ENCODE peak calls at places on chromosome 14, in nine cellular contexts. I is AG10803; V is IMR-90; A is suprapubic skin; E is CD8-positive, alpha-beta T cell; R is H1; S is neural progenitor cell; O is fibroblast of pulmonary artery; G is ascending aorta. U is an unnamed sample.
A peak's percentile ranks its signal among the peaks of the same experiment; 100 is the strongest.

GRCh38 chr14:39265032-39265431 is 31.3 kb downstream of the MIA2 start:
- DNase-seq in I (peak; percentile 44), V (peak; percentile 32), A (no peak), E (no peak), R (no peak), S (no peak), O (peak; percentile 73), G (no peak), U (no peak)

GRCh38 chr14:30131698-30132097 is 204.1 kb upstream of the PRKD1 start:
- DNase-seq in I (no peak), V (no peak), A (no peak), E (no peak), R (no peak), S (no peak), O (no peak), G (no peak), U (no peak)

GRCh38 chr14:56659964-56660551 is 80.5 kb downstream of the TMEM260 start:
- DNase-seq in I (peak; percentile 51), V (peak; percentile 62), A (no peak), E (no peak), R (no peak), S (peak; percentile 62), O (peak; percentile 62), G (no peak), U (peak; percentile 27)

GRCh38 chr14:36105401-36105800 is 71.1 kb downstream of the PTCSC3 start:
- DNase-seq in I (no peak), V (no peak), A (no peak), E (no peak), R (no peak), S (peak; percentile 75), O (no peak), G (no peak), U (no peak)

GRCh38 chr14:71117839-71118743 is 210.8 kb downstream of the PCNX1 start:
- DNase-seq in I (peak; percentile 57), V (peak; percentile 78), A (no peak), E (no peak), R (peak; percentile 36), S (no peak), O (peak; percentile 66), G (no peak), U (peak; percentile 46)

GRCh38 chr14:55705651-55706340 is 125.8 kb downstream of the KTN1 start:
- DNase-seq in I (no peak), V (no peak), A (no peak), E (no peak), R (no peak), S (no peak), O (no peak), G (no peak), U (no peak)

GRCh38 chr14:103057372-103058208 is at the start of gene CDC42BPB:
- DNase-seq in I (peak; percentile 92), V (peak; percentile 90), A (peak; percentile 89), E (peak; percentile 36), R (peak; percentile 46), S (peak; percentile 98), O (peak; percentile 92), G (peak; percentile 38), U (no peak)

GRCh38 chr14:96805906-96806305 is 8.7 kb downstream of the VRK1 start:
- DNase-seq in I (no peak), V (no peak), A (no peak), E (no peak), R (no peak), S (no peak), O (no peak), G (no peak), U (no peak)

GRCh38 chr14:36496346-36496745 is 23.7 kb downstream of the NKX2-1 start:
- DNase-seq in I (no peak), V (no peak), A (no peak), E (no peak), R (no peak), S (no peak), O (no peak), G (no peak), U (no peak)

GRCh38 chr14:77622562-77622961 is 6.1 kb upstream of the SPTLC2 start:
- DNase-seq in I (no peak), V (no peak), A (no peak), E (no peak), R (no peak), S (no peak), O (no peak), G (no peak), U (no peak)

GRCh38 chr14:32047791-32048190 is 29.3 kb upstream of the ARHGAP5 start:
- DNase-seq in I (no peak), V (no peak), A (no peak), E (no peak), R (no peak), S (no peak), O (no peak), G (no peak), U (no peak)

GRCh38 chr14:81400852-81401251 is 728 bp upstream of the STON2 start:
- DNase-seq in I (peak; percentile 100), V (peak; percentile 51), A (peak; percentile 94), E (no peak), R (no peak), S (peak; percentile 43), O (peak; percentile 88), G (peak; percentile 18), U (peak; percentile 73)

GRCh38 chr14:27253946-27254345 is 656.1 kb upstream of the NOVA1 start:
- DNase-seq in I (no peak), V (no peak), A (no peak), E (no peak), R (no peak), S (no peak), O (no peak), G (no peak), U (no peak)

GRCh38 chr14:64137657-64138290 is 156.4 kb downstream of the ESR2 start:
- DNase-seq in I (peak; percentile 6), V (peak; percentile 8), A (no peak), E (no peak), R (no peak), S (peak; percentile 19), O (peak; percentile 29), G (no peak), U (no peak)
- TF ChIP-seq CTCF in I (peak; percentile 41), V (peak; percentile 35), A (no peak), E (no peak), R (peak; percentile 39), S (peak; percentile 43), O (peak; percentile 26), G (no peak), U (peak; percentile 19)

DNA sequence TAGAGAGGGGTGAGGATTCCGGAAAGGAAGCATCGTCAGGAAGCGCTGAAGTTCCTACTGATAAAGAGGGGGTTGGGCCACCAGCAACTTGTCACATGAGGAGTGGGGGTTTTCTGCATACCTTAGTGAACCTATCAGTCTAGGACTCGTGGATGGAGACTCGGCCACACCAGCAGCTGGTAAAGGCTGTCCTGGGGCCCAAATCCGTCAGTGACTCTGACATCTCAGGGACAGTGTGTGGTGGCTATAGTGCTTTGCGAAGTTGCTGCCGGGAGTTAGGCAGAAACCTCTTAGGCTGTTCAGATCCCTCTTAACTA is 16.4 kb downstream of the RNASE2 start:
- DNase-seq in I (no peak), V (no peak), A (no peak), E (no peak), R (no peak), S (no peak), O (no peak), G (no peak), U (no peak)
- H3K4me3 ChIP-seq in I (peak overlapping the region; percentile 82), V (no peak overlapping the region), A (peak overlapping the region; percentile 64), E (peak overlapping the region; percentile 80), R (peak overlapping the region; percentile 71), S (peak overlapping the region; percentile 67), O (no peak overlapping the region), G (peak overlapping the region; percentile 75), U (peak overlapping the region; percentile 58)

GRCh38 chr14:90276627-90277367 is 20.4 kb downstream of the PSMC1 start:
- DNase-seq in I (no peak), V (peak; percentile 13), A (no peak), E (no peak), R (no peak), S (peak; percentile 10), O (no peak), G (no peak), U (no peak)
- TF ChIP-seq CTCF in I (no peak), V (no peak), A (no peak), E (no peak), R (peak; percentile 57), S (peak; percentile 22), O (no peak), G (no peak), U (no peak)

GRCh38 chr14:104678901-104679705 is 10.3 kb upstream of the INF2 start:
- DNase-seq in I (no peak), V (no peak), A (no peak), E (no peak), R (no peak), S (no peak), O (no peak), G (no peak), U (no peak)

GRCh38 chr14:104680056-104680805 is 9.2 kb upstream of the INF2 start:
- DNase-seq in I (peak; percentile 61), V (peak; percentile 85), A (peak; percentile 70), E (no peak), R (no peak), S (no peak), O (peak; percentile 72), G (peak; percentile 46), U (no peak)

GRCh38 chr14:104682107-104682593 is 7.3 kb upstream of the INF2 start:
- DNase-seq in I (no peak), V (no peak), A (no peak), E (no peak), R (peak; percentile 85), S (peak; percentile 72), O (no peak), G (no peak), U (no peak)

GRCh38 chr14:104681689-104682074 is 7.7 kb upstream of the INF2 start:
- DNase-seq in I (peak; percentile 80), V (peak; percentile 81), A (peak; percentile 85), E (no peak), R (peak; percentile 82), S (peak; percentile 81), O (peak; percentile 87), G (peak; percentile 66), U (peak; percentile 80)

DNA sequence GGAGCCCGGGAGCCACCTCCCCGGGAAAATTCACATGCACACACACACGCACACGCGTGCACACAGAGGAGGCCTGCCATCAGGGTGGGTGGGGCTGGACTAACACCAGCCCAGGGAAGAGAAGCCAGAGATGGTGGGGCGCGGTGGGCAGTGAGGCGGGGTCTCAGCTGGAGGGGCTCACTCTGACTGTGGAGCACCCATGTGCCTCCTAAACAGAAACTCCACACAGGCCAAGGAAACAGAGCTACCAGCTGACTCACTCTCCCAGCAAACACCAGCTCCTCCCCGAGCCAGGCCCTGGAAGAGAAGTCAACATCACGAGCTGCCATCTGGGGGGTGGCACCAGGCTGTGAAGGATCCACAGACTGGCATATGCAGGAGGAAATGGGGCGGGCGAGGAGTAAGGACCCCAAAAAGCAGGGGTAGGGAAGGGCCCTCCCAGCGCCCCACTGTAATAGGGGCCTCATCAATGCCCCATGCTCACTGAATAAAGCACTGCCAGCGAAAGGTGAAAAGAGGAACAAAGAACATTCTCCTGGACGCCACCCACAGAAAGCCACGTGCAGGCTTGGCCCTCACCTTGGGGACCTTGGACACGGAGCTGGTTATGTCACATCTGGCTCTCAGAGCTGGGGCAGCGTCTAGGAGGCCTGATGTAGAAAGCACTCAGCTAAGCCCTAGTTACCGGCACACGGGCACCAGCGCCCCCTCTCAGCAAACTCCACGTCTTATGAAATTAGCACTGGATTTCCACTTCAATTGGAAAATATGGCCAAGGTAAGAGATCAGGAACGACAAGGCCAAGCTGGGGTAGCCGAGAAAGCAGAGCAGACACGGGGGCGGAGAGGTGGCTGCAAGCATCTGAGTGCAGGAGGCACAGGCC is 8.4 kb upstream of the INF2 start:
- DNase-seq in I (peak; percentile 75), V (peak; percentile 85), A (peak; percentile 75), E (no peak), R (no peak), S (peak; percentile 52), O (peak; percentile 74), G (peak; percentile 76), U (no peak)
- H3K4me3 ChIP-seq in I (peak overlapping the region; percentile 39), V (no peak overlapping the region), A (peak overlapping the region; percentile 19), E (no peak overlapping the region), R (peak overlapping the region; percentile 51), S (peak overlapping the region; percentile 17), O (peak overlapping the region; percentile 5), G (peak overlapping the region; percentile 58), U (peak overlapping the region; percentile 9)